ENCODE peak calls at places on chromosomes 2 and 18, in six cellular contexts. R, I, W, L, V and K are unnamed samples.

GRCh38 chr18:13095466-13095865 is 104.3 kb downstream of the CEP192 start:
- DNase-seq in R (no peak), I (no peak), W (no peak), L (no peak), V (no peak), K (no peak)

GRCh38 chr18:74524097-74524496 is 10.2 kb upstream of the CNDP1 start:
- DNase-seq in R (peak; percentile 49), I (no peak), W (no peak), L (no peak), V (no peak), K (peak; percentile 34)

GRCh38 chr2:118844261-118845004 is 3.0 kb downstream of the EN1 start:
- DNase-seq in R (no peak), I (no peak), W (no peak), L (no peak), V (no peak), K (no peak)

GRCh38 chr2:133791191-133791590 is 222.9 kb upstream of the NCKAP5 start:
- DNase-seq in R (no peak), I (no peak), W (no peak), L (no peak), V (no peak), K (peak; percentile 88)

GRCh38 chr2:20625920-20626697 is 24.8 kb downstream of the HS1BP3 start:
- DNase-seq in R (no peak), I (no peak), W (no peak), L (no peak), V (no peak), K (no peak)

GRCh38 chr2:205746408-205746785 is 64.1 kb downstream of the NRP2 start:
- DNase-seq in R (no peak), I (no peak), W (no peak), L (peak; percentile 23), V (no peak), K (no peak)

GRCh38 chr2:136206613-136207012 is 88.7 kb upstream of the CXCR4 start:
- DNase-seq in R (no peak), I (no peak), W (no peak), L (no peak), V (no peak), K (no peak)

GRCh38 chr2:130720036-130720435 is 8.8 kb upstream of the GPR148 start:
- DNase-seq in R (no peak), I (no peak), W (no peak), L (no peak), V (no peak), K (no peak)

GRCh38 chr2:207088839-207089238 is 76.9 kb downstream of the KLF7 start:
- DNase-seq in R (no peak), I (no peak), W (no peak), L (no peak), V (no peak), K (no peak)

GRCh38 chr2:188199716-188200128 is 92.0 kb upstream of the GULP1 start:
- DNase-seq in R (no peak), I (no peak), W (no peak), L (peak; percentile 29), V (no peak), K (no peak)

GRCh38 chr2:19540739-19541503 is 182.5 kb upstream of the OSR1 start:
- DNase-seq in R (no peak), I (no peak), W (no peak), L (peak; percentile 17), V (no peak), K (peak; percentile 22)

GRCh38 chr2:241701155-241701404 is 759 bp upstream of the ING5 start:
- DNase-seq in R (no peak), I (no peak), W (no peak), L (no peak), V (no peak), K (no peak)

GRCh38 chr2:36322108-36322507 is 33.5 kb upstream of the CRIM1 start:
- DNase-seq in R (peak; percentile 42), I (no peak), W (no peak), L (no peak), V (no peak), K (peak; percentile 61)

GRCh38 chr2:161036926-161037325 is 123.3 kb upstream of the TANK start:
- DNase-seq in R (no peak), I (no peak), W (no peak), L (no peak), V (no peak), K (no peak)

GRCh38 chr2:3789246-3789645 is 85.9 kb downstream of the DCDC2C start:
- DNase-seq in R (no peak), I (no peak), W (no peak), L (no peak), V (no peak), K (no peak)

GRCh38 chr2:18156002-18156401 is 277.5 kb downstream of the KCNS3 start:
- DNase-seq in R (no peak), I (no peak), W (no peak), L (no peak), V (no peak), K (no peak)

GRCh38 chr18:10487161-10487560 is 32.7 kb downstream of the APCDD1 start:
- DNase-seq in R (no peak), I (no peak), W (no peak), L (no peak), V (no peak), K (no peak)

GRCh38 chr18:649341-649740 is 8.1 kb upstream of the TYMS start:
- DNase-seq in R (no peak), I (no peak), W (no peak), L (no peak), V (no peak), K (no peak)

GRCh38 chr18:76581261-76581660 is 86.2 kb upstream of the ZNF516 start:
- DNase-seq in R (no peak), I (no peak), W (no peak), L (no peak), V (no peak), K (no peak)

GRCh38 chr18:50578651-50579050 is 18.8 kb downstream of the MAPK4 start:
- DNase-seq in R (no peak), I (no peak), W (no peak), L (no peak), V (no peak), K (no peak)

GRCh38 chr18:31741096-31741735 is 19.5 kb downstream of the SLC25A52 start:
- DNase-seq in R (peak; percentile 63), I (peak; percentile 42), W (no peak), L (no peak), V (no peak), K (peak; percentile 62)

GRCh38 chr2:126839711-126840110 is 59.0 kb upstream of the TEX51 start:
- DNase-seq in R (peak; percentile 3), I (no peak), W (no peak), L (no peak), V (no peak), K (no peak)

GRCh38 chr18:59665057-59666007 is 31.9 kb downstream of the CCBE1 start:
- DNase-seq in R (no peak), I (no peak), W (no peak), L (no peak), V (no peak), K (no peak)

GRCh38 chr2:41972819-41973218 is 75.0 kb upstream of the PKDCC start:
- DNase-seq in R (no peak), I (no peak), W (no peak), L (no peak), V (no peak), K (no peak)

GRCh38 chr2:21020668-21021288 is 23.1 kb downstream of the APOB start:
- DNase-seq in R (no peak), I (no peak), W (no peak), L (no peak), V (no peak), K (no peak)

GRCh38 chr2:96802281-96802595 is 13.8 kb upstream of the CNNM3 start:
- DNase-seq in R (no peak), I (no peak), W (peak; percentile 22), L (no peak), V (no peak), K (no peak)

GRCh38 chr2:218781691-218782528 is at the start of gene CYP27A1:
- DNase-seq in R (peak; percentile 40), I (peak; percentile 34), W (no peak), L (no peak), V (peak; percentile 43), K (no peak)

GRCh38 chr18:63775166-63775730 is at the start of gene SERPINB7:
- DNase-seq in R (no peak), I (no peak), W (no peak), L (peak; percentile 13), V (no peak), K (no peak)

GRCh38 chr18:41809652-41810051 is 145.4 kb upstream of the PIK3C3 start:
- DNase-seq in R (no peak), I (no peak), W (no peak), L (no peak), V (no peak), K (no peak)

GRCh38 chr2:72092099-72092498 is 55.6 kb downstream of the CYP26B1 start:
- DNase-seq in R (no peak), I (no peak), W (no peak), L (no peak), V (no peak), K (no peak)

GRCh38 chr2:203871371-203871983 is 3.9 kb downstream of the CTLA4 start:
- DNase-seq in R (no peak), I (no peak), W (no peak), L (no peak), V (peak; percentile 30), K (no peak)

GRCh38 chr2:68974946-68975665 is 670 bp downstream of the GKN1 start:
- DNase-seq in R (no peak), I (no peak), W (no peak), L (no peak), V (no peak), K (no peak)

GRCh38 chr2:107808986-107809385 is 17.7 kb upstream of the RGPD4 start:
- DNase-seq in R (peak; percentile 6), I (no peak), W (no peak), L (no peak), V (no peak), K (no peak)

GRCh38 chr18:6601241-6601640 is 128.3 kb upstream of the ARHGAP28 start:
- DNase-seq in R (no peak), I (no peak), W (no peak), L (no peak), V (no peak), K (no peak)

GRCh38 chr18:38321262-38321661 is 755.7 kb upstream of the CELF4 start:
- DNase-seq in R (no peak), I (no peak), W (no peak), L (no peak), V (no peak), K (no peak)

GRCh38 chr2:30165050-30165520 is 18.3 kb downstream of the YPEL5 start:
- DNase-seq in R (peak; percentile 94), I (peak; percentile 58), W (peak; percentile 31), L (peak; percentile 77), V (peak; percentile 59), K (peak; percentile 96)

GRCh38 chr2:225140761-225141160 is 98.5 kb upstream of the DOCK10 start:
- DNase-seq in R (no peak), I (no peak), W (no peak), L (no peak), V (no peak), K (no peak)

GRCh38 chr2:217167531-217167930 is 307.7 kb upstream of the TNP1 start:
- DNase-seq in R (no peak), I (no peak), W (no peak), L (no peak), V (no peak), K (no peak)

GRCh38 chr2:9769171-9770005 is 73.9 kb upstream of the TAF1B start:
- DNase-seq in R (no peak), I (no peak), W (no peak), L (no peak), V (peak; percentile 57), K (no peak)